ENCODE peak calls at places on chromosomes 3 and 15, in five cellular contexts. One of them, this sample, is unnamed.

GRCh38 chr3:14118400-14119165 is 6.1 kb downstream of the CHCHD4 start:
- DNase-seq in iPS-NIHi11: no peak
- DNase-seq in HTR-8/SVneo: no peak
- DNase-seq in activated T-helper 9 cell treated with anti-CD3 and anti-CD28 coated beads, Interleukin-2, amount 50 U/mL, for 16 hours: no peak
- DNase-seq in heart right ventricle: no peak
- DNase-seq in this sample: no peak

GRCh38 chr15:86300371-86301106 is 220.9 kb downstream of the AGBL1 start:
- DNase-seq in heart right ventricle: no peak
- DNase-seq in iPS-NIHi11: no peak
- DNase-seq in activated T-helper 9 cell treated with anti-CD3 and anti-CD28 coated beads, Interleukin-2, amount 50 U/mL, for 16 hours: no peak
- DNase-seq in HTR-8/SVneo: no peak
- DNase-seq in this sample: no peak

GRCh38 chr3:150739877-150740645 is 22.9 kb downstream of the SIAH2 start:
- DNase-seq in activated T-helper 9 cell treated with anti-CD3 and anti-CD28 coated beads, Interleukin-2, amount 50 U/mL, for 16 hours: no peak
- DNase-seq in HTR-8/SVneo: no peak
- DNase-seq in iPS-NIHi11: no peak
- DNase-seq in heart right ventricle: no peak
- DNase-seq in this sample: no peak

GRCh38 chr3:120459196-120459595 is 8.4 kb upstream of the FSTL1 start:
- DNase-seq in activated T-helper 9 cell treated with anti-CD3 and anti-CD28 coated beads, Interleukin-2, amount 50 U/mL, for 16 hours: no peak
- DNase-seq in HTR-8/SVneo: no peak
- DNase-seq in iPS-NIHi11: no peak
- DNase-seq in heart right ventricle: no peak
- DNase-seq in this sample: no peak

GRCh38 chr3:9809615-9810356 is at the start of gene TTLL3:
- DNase-seq in HTR-8/SVneo: peak
- DNase-seq in heart right ventricle: peak
- DNase-seq in activated T-helper 9 cell treated with anti-CD3 and anti-CD28 coated beads, Interleukin-2, amount 50 U/mL, for 16 hours: peak
- DNase-seq in iPS-NIHi11: peak
- DNase-seq in this sample: no peak

GRCh38 chr15:99118801-99119546 is 14.1 kb downstream of the SYNM start:
- DNase-seq in heart right ventricle: peak
- DNase-seq in HTR-8/SVneo: no peak
- DNase-seq in iPS-NIHi11: no peak
- DNase-seq in activated T-helper 9 cell treated with anti-CD3 and anti-CD28 coated beads, Interleukin-2, amount 50 U/mL, for 16 hours: no peak
- DNase-seq in this sample: no peak

GRCh38 chr15:66496951-66497501 is 536 bp downstream of the SNAPC5 start:
- DNase-seq in iPS-NIHi11: no peak
- DNase-seq in heart right ventricle: no peak
- DNase-seq in activated T-helper 9 cell treated with anti-CD3 and anti-CD28 coated beads, Interleukin-2, amount 50 U/mL, for 16 hours: no peak
- DNase-seq in HTR-8/SVneo: no peak
- DNase-seq in this sample: no peak

GRCh38 chr3:130800829-130801228 is 54.2 kb upstream of the PIK3R4 start:
- DNase-seq in iPS-NIHi11: no peak
- DNase-seq in HTR-8/SVneo: no peak
- DNase-seq in heart right ventricle: no peak
- DNase-seq in activated T-helper 9 cell treated with anti-CD3 and anti-CD28 coated beads, Interleukin-2, amount 50 U/mL, for 16 hours: no peak
- DNase-seq in this sample: no peak

GRCh38 chr15:80494311-80494710 is 90.1 kb downstream of the ARNT2 start:
- DNase-seq in heart right ventricle: no peak
- DNase-seq in activated T-helper 9 cell treated with anti-CD3 and anti-CD28 coated beads, Interleukin-2, amount 50 U/mL, for 16 hours: no peak
- DNase-seq in HTR-8/SVneo: peak
- DNase-seq in iPS-NIHi11: no peak
- DNase-seq in this sample: no peak

GRCh38 chr3:21717272-21717671 is 33.7 kb downstream of the ZNF385D start:
- DNase-seq in heart right ventricle: no peak
- DNase-seq in activated T-helper 9 cell treated with anti-CD3 and anti-CD28 coated beads, Interleukin-2, amount 50 U/mL, for 16 hours: no peak
- DNase-seq in iPS-NIHi11: no peak
- DNase-seq in HTR-8/SVneo: no peak
- DNase-seq in this sample: no peak

GRCh38 chr3:88000853-88001252 is 58.0 kb downstream of the CGGBP1 start:
- DNase-seq in iPS-NIHi11: peak
- DNase-seq in HTR-8/SVneo: no peak
- DNase-seq in activated T-helper 9 cell treated with anti-CD3 and anti-CD28 coated beads, Interleukin-2, amount 50 U/mL, for 16 hours: no peak
- DNase-seq in heart right ventricle: peak
- DNase-seq in this sample: no peak

GRCh38 chr3:185781759-185782158 is 43.1 kb downstream of the IGF2BP2 start:
- DNase-seq in HTR-8/SVneo: no peak
- DNase-seq in activated T-helper 9 cell treated with anti-CD3 and anti-CD28 coated beads, Interleukin-2, amount 50 U/mL, for 16 hours: no peak
- DNase-seq in iPS-NIHi11: no peak
- DNase-seq in heart right ventricle: no peak
- DNase-seq in this sample: no peak

GRCh38 chr15:101498731-101499480 is 9.4 kb upstream of the PCSK6 start:
- DNase-seq in activated T-helper 9 cell treated with anti-CD3 and anti-CD28 coated beads, Interleukin-2, amount 50 U/mL, for 16 hours: no peak
- DNase-seq in iPS-NIHi11: no peak
- DNase-seq in heart right ventricle: no peak
- DNase-seq in HTR-8/SVneo: no peak
- DNase-seq in this sample: no peak

This sample was measured in NT2/D1.